ENCODE peak calls at places on chromosomes 16 and 17, in six cellular contexts. Y is prostate gland, H is pancreas, O is BJ, I is HepG2, T is cardiac muscle cell. P is an unnamed sample. For H3K27me3, the result is how much of the 10 kb centered on the place peaks cover.

GRCh38 chr17:43905400-43905984 is 1.8 kb downstream of the MPP2 start:
- DNase-seq in H (no peak), O (no peak), Y (no peak), T (no peak), I (no peak), P (no peak)

GRCh38 chr16:76780556-76780955 is 410.4 kb upstream of the MON1B start:
- DNase-seq in T (peak), O (no peak), Y (peak), H (no peak), I (no peak), P (peak)

GRCh38 chr17:83178533-83179201 is 99.3 kb downstream of the METRNL start:
- DNase-seq in I (no peak), Y (no peak), O (no peak), T (no peak), H (no peak), P (no peak)

GRCh38 chr17:37844158-37844976 is 79.8 kb upstream of the TBC1D3K start:
- DNase-seq in Y (peak), T (peak), H (peak), O (no peak), I (peak), P (peak)

GRCh38 chr16:85353839-85354622 is 241.8 kb upstream of the CIBAR2 start:
- DNase-seq in T (no peak), I (no peak), H (no peak), O (no peak), Y (peak), P (no peak)

GRCh38 chr16:70419384-70420327 is 19.2 kb downstream of the ST3GAL2 start:
- DNase-seq in Y (no peak), T (no peak), H (no peak), O (no peak), I (no peak), P (no peak)

GRCh38 chr16:77961811-77962210 is 60.5 kb upstream of the CLEC3A start:
- DNase-seq in I (no peak), H (no peak), Y (no peak), T (no peak), O (no peak), P (peak)

GRCh38 chr16:47019563-47019962 is 46.1 kb upstream of the DNAJA2 start:
- DNase-seq in O (no peak), Y (no peak), H (no peak), T (peak), I (no peak), P (no peak)

GRCh38 chr17:21463204-21463661 is 87.1 kb downstream of the KCNJ12 start:
- DNase-seq in H (no peak), I (no peak), O (no peak), T (no peak), Y (no peak), P (no peak)

GRCh38 chr17:77602062-77602746 is 356.3 kb upstream of the TNRC6C start:
- DNase-seq in O (peak), Y (peak), I (no peak), H (no peak), T (peak), P (peak)
- H3K27me3 ChIP-seq in O (under half), Y (under half), I (half or more), H (under half), T (under half), P (under half)

DNA sequence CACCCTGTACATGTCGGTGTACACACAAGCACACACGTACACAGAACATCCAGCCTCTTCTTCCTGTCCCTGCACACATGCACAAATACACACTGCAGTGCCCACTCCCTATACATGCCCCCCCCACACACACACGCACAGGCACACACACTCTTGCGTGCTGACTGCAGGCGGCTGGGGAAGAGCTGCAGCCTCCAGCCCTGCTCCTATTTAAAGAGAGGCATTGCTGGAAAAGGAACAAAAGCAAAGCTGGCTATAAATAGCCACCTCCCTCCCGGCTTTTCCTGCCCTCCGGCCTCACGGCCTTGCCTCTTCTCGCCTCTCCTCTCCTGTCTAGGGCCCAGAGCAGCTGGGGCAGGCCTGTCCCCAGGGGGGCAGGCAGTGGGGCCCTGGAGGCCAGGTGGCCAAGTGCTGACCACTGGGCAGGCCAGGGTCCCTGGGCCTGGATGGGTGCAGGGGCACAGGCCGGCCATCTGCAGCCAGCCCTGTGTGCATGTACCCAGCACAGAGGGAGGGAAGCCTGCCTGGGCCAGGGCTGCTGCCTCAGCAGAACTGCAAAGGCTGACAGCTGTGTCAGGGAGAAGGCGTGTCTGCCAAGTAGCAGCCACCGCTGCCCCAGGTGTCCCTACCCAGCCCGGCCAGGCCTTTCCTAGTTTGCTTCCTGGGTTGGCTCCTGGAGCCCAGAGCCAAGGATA is 25.4 kb downstream of the RTN4RL1 start:
- DNase-seq in O (no peak), I (peak), T (peak), Y (peak), H (peak), P (no peak)
- H3K4me3 ChIP-seq in O (no peak), I (no peak), T (no peak), Y (no peak), H (no peak), P (no peak)

GRCh38 chr17:17528101-17528500 is 31.9 kb upstream of the RASD1 start:
- DNase-seq in Y (no peak), T (no peak), I (no peak), O (no peak), H (no peak), P (no peak)

GRCh38 chr17:17525956-17526355 is 29.8 kb upstream of the RASD1 start:
- DNase-seq in T (no peak), Y (no peak), O (no peak), H (no peak), I (no peak), P (no peak)

GRCh38 chr17:17526369-17526768 is 30.2 kb upstream of the RASD1 start:
- DNase-seq in Y (peak), H (no peak), O (no peak), T (no peak), I (no peak), P (no peak)

GRCh38 chr17:17527534-17527933 is 31.3 kb upstream of the RASD1 start:
- DNase-seq in O (no peak), T (no peak), Y (no peak), H (no peak), I (no peak), P (no peak)

GRCh38 chr17:17528696-17529652 is 32.8 kb upstream of the RASD1 start:
- DNase-seq in O (no peak), I (peak), T (no peak), H (peak), Y (no peak), P (no peak)
- H3K27me3 ChIP-seq in O (under half), I (under half), T (under half), H (under half), Y (under half), P (under half)

GRCh38 chr17:27264068-27264812 is 29.7 kb upstream of the WSB1 start:
- DNase-seq in T (no peak), I (peak), H (no peak), O (no peak), Y (no peak), P (no peak)

GRCh38 chr17:27266228-27266627 is 27.7 kb upstream of the WSB1 start:
- DNase-seq in H (no peak), O (no peak), T (no peak), I (no peak), Y (no peak), P (no peak)

GRCh38 chr17:27263386-27263785 is 30.5 kb upstream of the WSB1 start:
- DNase-seq in T (no peak), O (no peak), Y (no peak), H (no peak), I (no peak), P (no peak)

GRCh38 chr17:27268394-27269085 is 25.4 kb upstream of the WSB1 start:
- DNase-seq in O (no peak), Y (no peak), T (no peak), I (no peak), H (no peak), P (no peak)

DNA sequence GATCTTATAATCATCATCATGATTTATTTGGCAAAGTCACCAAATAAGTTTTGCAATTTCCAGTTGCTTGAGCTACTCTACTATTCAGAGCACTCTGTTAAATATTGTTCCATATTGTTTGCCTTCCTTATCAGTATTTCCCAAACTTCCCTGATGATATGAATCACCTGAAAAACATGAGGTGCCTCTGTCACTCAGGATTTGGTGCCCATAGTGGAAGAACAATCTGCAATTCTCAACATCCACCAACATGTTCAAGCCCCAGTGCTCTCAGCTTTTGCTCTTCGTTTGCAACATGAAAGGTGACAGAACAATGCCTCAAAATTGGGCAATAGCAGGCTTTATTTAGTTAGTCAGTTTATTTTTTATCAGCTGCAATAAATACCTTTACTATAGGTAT is 28.6 kb upstream of the WSB1 start:
- DNase-seq in H (no peak), O (no peak), Y (no peak), T (peak), I (peak), P (no peak)
- H3K4me3 ChIP-seq in H (no peak), O (no peak), Y (no peak), T (no peak), I (no peak), P (no peak)

GRCh38 chr16:86507173-86508027 is 2.9 kb upstream of the FOXF1 start:
- DNase-seq in I (no peak), T (no peak), H (no peak), O (no peak), Y (no peak), P (no peak)
- H3K27me3 ChIP-seq in I (half or more), T (half or more), H (under half), O (under half), Y (under half), P (half or more)

GRCh38 chr16:56191807-56192643 is 736 bp downstream of the GNAO1 start:
- DNase-seq in H (no peak), O (no peak), Y (no peak), I (no peak), T (no peak), P (no peak)

GRCh38 chr16:56192644-56192960 is 1.3 kb downstream of the GNAO1 start:
- DNase-seq in I (no peak), H (no peak), O (no peak), T (no peak), Y (no peak), P (no peak)

GRCh38 chr16:56195151-56195550 is 3.9 kb downstream of the GNAO1 start:
- DNase-seq in H (no peak), I (no peak), T (no peak), O (no peak), Y (no peak), P (no peak)

GRCh38 chr16:56193951-56194726 is 2.9 kb downstream of the GNAO1 start:
- DNase-seq in Y (peak), T (peak), I (peak), O (no peak), H (peak), P (peak)

DNA sequence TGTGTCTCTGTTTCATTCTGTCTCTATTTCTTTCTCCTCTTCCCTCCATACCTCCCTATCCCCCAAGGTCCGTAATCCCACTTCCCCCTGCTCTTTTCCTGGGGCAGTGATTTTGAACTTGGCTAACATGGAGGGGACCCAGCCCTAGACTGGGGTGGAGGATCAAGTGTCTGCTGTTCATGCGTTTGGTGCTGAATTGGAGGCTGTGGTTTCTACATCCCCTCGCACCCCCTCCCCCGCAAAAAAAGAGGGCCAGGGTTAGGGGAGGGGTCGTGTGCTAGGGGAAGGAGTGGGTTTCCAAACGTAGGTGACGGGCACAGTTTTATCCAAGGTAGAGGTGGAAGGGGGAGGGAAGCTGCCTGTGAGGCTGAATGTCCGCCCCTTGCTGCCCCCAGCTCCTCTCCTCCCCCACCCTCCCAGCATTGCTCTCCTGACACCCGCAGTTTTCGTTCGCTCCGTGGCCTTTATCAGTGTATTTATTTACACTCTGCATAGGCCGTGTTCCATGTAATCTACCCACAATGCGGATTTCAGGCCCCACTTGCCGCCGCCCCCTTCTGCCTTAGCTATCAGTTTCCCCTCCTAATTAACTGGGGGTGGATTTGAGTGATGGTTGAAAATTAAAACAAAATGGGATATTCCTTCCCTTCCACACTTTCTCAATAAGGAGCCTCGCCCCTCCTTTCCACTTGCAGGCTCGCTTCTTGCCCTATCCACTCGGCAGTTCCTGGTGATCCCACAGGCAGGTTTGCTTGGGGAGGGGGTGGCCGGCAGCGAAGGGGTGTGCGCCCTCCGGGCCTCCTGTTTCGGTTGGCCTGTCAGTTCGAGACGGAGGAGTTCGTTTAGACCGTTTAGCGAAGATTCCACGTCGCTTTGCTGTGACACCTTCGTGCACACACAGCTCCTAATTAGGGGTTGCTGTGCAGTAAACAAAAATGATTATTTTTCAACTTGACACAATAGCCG is 2.0 kb downstream of the GNAO1 start:
- DNase-seq in O (no peak), T (no peak), H (no peak), I (no peak), Y (no peak), P (no peak)
- H3K4me3 ChIP-seq in O (peak), T (no peak), H (no peak), I (no peak), Y (no peak), P (no peak)

GRCh38 chr17:17122781-17123483 is 80.7 kb downstream of the MPRIP start:
- DNase-seq in I (no peak), T (no peak), Y (no peak), H (no peak), O (no peak), P (no peak)

GRCh38 chr17:17127156-17127555 is 79.0 kb downstream of the PLD6 start:
- DNase-seq in T (no peak), I (no peak), O (no peak), Y (no peak), H (no peak), P (no peak)

GRCh38 chr17:17126131-17127110 is 79.7 kb downstream of the PLD6 start:
- DNase-seq in T (no peak), H (no peak), O (no peak), I (no peak), Y (no peak), P (no peak)

GRCh38 chr17:17125136-17126084 is 80.7 kb downstream of the PLD6 start:
- DNase-seq in O (no peak), Y (no peak), H (no peak), T (no peak), I (no peak), P (no peak)

DNA sequence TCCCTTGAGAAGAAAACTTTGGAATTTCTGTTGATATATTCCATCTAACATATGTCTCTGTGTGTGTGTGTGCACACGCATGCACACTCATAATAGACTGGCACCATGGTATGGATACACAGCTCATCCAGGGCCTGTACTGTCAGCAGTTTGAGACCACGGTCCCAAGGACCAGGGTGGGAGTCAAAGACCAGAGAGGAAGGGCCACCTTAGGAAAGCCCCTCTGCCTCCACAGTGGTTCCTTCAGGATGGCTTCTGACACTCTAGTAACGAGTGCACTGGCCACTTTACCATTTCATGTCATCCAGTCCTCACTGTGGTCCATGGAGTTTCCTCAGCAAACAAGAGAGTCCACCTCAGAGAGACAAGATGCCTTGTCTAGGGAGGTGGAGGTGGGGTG is 81.8 kb downstream of the PLD6 start:
- DNase-seq in T (no peak), O (no peak), Y (no peak), I (no peak), H (no peak), P (no peak)
- H3K27me3 ChIP-seq in T (under half), O (under half), Y (under half), I (under half), H (under half), P (under half)

GRCh38 chr17:82105417-82105881 is 7.4 kb upstream of the FASN start:
- DNase-seq in Y (no peak), T (no peak), I (no peak), H (no peak), O (no peak), P (no peak)
- H3K4me3 ChIP-seq in Y (no peak), T (no peak), I (peak), H (no peak), O (no peak), P (no peak)

P was measured in mammary epithelial cell.